ENCODE peak calls at places on chromosomes 12 and 14, in seven cellular contexts. One of them, this sample, is unnamed. For H3K27me3 and H3K4me1, the result is how much of the 10 kb centered on the place peaks cover.

GRCh38 chr12:126551882-126552281 is 1486.6 kb downstream of the AACS start:
- DNase-seq in pancreas: no peak
- DNase-seq in left lung: no peak
- DNase-seq in neuronal stem cell: no peak
- DNase-seq in cardiac muscle cell: no peak
- DNase-seq in transverse colon: no peak
- DNase-seq in left ventricle myocardium inferior: no peak
- DNase-seq in this sample: no peak

GRCh38 chr12:84874125-84874824 is 38.3 kb downstream of the SLC6A15 start:
- DNase-seq in pancreas: no peak
- DNase-seq in left lung: no peak
- DNase-seq in neuronal stem cell: peak
- DNase-seq in cardiac muscle cell: peak
- DNase-seq in transverse colon: no peak
- DNase-seq in left ventricle myocardium inferior: no peak
- DNase-seq in this sample: peak

GRCh38 chr12:39736406-39736805 is 116.8 kb upstream of the ABCD2 start:
- DNase-seq in pancreas: no peak
- DNase-seq in left lung: no peak
- DNase-seq in neuronal stem cell: no peak
- DNase-seq in cardiac muscle cell: no peak
- DNase-seq in transverse colon: no peak
- DNase-seq in left ventricle myocardium inferior: no peak
- DNase-seq in this sample: no peak

GRCh38 chr12:96402061-96402460 is 1.8 kb upstream of the CDK17 start:
- DNase-seq in pancreas: no peak
- DNase-seq in left lung: no peak
- DNase-seq in neuronal stem cell: no peak
- DNase-seq in cardiac muscle cell: no peak
- DNase-seq in transverse colon: no peak
- DNase-seq in left ventricle myocardium inferior: no peak
- DNase-seq in this sample: no peak

GRCh38 chr14:39266589-39266870 is 32.8 kb downstream of the MIA2 start:
- DNase-seq in pancreas: no peak
- DNase-seq in left lung: no peak
- DNase-seq in neuronal stem cell: no peak
- DNase-seq in cardiac muscle cell: no peak
- DNase-seq in transverse colon: peak
- DNase-seq in left ventricle myocardium inferior: no peak
- DNase-seq in this sample: no peak

GRCh38 chr12:58915634-58916033 is 4.7 kb downstream of the LRIG3 start:
- DNase-seq in pancreas: peak
- DNase-seq in left lung: no peak
- DNase-seq in neuronal stem cell: no peak
- DNase-seq in cardiac muscle cell: peak
- DNase-seq in transverse colon: peak
- DNase-seq in left ventricle myocardium inferior: peak
- DNase-seq in this sample: no peak

GRCh38 chr14:96629082-96629481 is 126.9 kb downstream of the PAPOLA start:
- DNase-seq in pancreas: no peak
- DNase-seq in left lung: no peak
- DNase-seq in neuronal stem cell: no peak
- DNase-seq in cardiac muscle cell: no peak
- DNase-seq in transverse colon: no peak
- DNase-seq in left ventricle myocardium inferior: no peak
- DNase-seq in this sample: no peak

GRCh38 chr14:64841121-64841611 is 38.5 kb downstream of the SPTB start:
- DNase-seq in pancreas: no peak
- DNase-seq in left lung: no peak
- DNase-seq in neuronal stem cell: no peak
- DNase-seq in cardiac muscle cell: peak
- DNase-seq in transverse colon: no peak
- DNase-seq in left ventricle myocardium inferior: no peak
- DNase-seq in this sample: peak

GRCh38 chr12:105983622-105984325 is 155.0 kb downstream of the NUAK1 start:
- DNase-seq in pancreas: no peak
- DNase-seq in left lung: no peak
- DNase-seq in neuronal stem cell: no peak
- DNase-seq in cardiac muscle cell: peak
- DNase-seq in transverse colon: no peak
- DNase-seq in left ventricle myocardium inferior: no peak
- DNase-seq in this sample: no peak

GRCh38 chr12:50620050-50620974 is 115.5 kb downstream of the DIP2B start:
- DNase-seq in pancreas: no peak
- DNase-seq in left lung: no peak
- DNase-seq in neuronal stem cell: peak
- DNase-seq in cardiac muscle cell: peak
- DNase-seq in transverse colon: no peak
- DNase-seq in left ventricle myocardium inferior: no peak
- DNase-seq in this sample: peak

GRCh38 chr12:5506821-5507231 is 74.9 kb downstream of the NTF3 start:
- DNase-seq in pancreas: no peak
- DNase-seq in left lung: peak
- DNase-seq in neuronal stem cell: no peak
- DNase-seq in cardiac muscle cell: no peak
- DNase-seq in transverse colon: no peak
- DNase-seq in left ventricle myocardium inferior: peak
- DNase-seq in this sample: no peak

GRCh38 chr12:68865399-68866154 is 57.6 kb downstream of the MDM2 start:
- DNase-seq in pancreas: no peak
- DNase-seq in left lung: no peak
- DNase-seq in neuronal stem cell: no peak
- DNase-seq in cardiac muscle cell: no peak
- DNase-seq in transverse colon: no peak
- DNase-seq in left ventricle myocardium inferior: no peak
- DNase-seq in this sample: no peak

GRCh38 chr14:30296956-30297405 is 262.0 kb upstream of the G2E3 start:
- DNase-seq in pancreas: no peak
- DNase-seq in left lung: no peak
- DNase-seq in neuronal stem cell: no peak
- DNase-seq in cardiac muscle cell: no peak
- DNase-seq in transverse colon: no peak
- DNase-seq in left ventricle myocardium inferior: no peak
- DNase-seq in this sample: no peak

GRCh38 chr12:68560823-68561422 is 49.8 kb upstream of the RAP1B start:
- DNase-seq in pancreas: no peak
- DNase-seq in left lung: no peak
- DNase-seq in neuronal stem cell: no peak
- DNase-seq in cardiac muscle cell: no peak
- DNase-seq in transverse colon: no peak
- DNase-seq in left ventricle myocardium inferior: no peak
- DNase-seq in this sample: no peak

GRCh38 chr14:91269076-91269991 is 24.8 kb upstream of the GPR68 start:
- DNase-seq in pancreas: no peak
- DNase-seq in left lung: no peak
- DNase-seq in neuronal stem cell: no peak
- DNase-seq in cardiac muscle cell: peak
- DNase-seq in transverse colon: peak
- DNase-seq in left ventricle myocardium inferior: no peak
- DNase-seq in this sample: no peak

GRCh38 chr12:116607039-116607438 is 47.9 kb downstream of the MAP1LC3B2 start:
- DNase-seq in pancreas: no peak
- DNase-seq in left lung: no peak
- DNase-seq in neuronal stem cell: no peak
- DNase-seq in cardiac muscle cell: no peak
- DNase-seq in transverse colon: no peak
- DNase-seq in left ventricle myocardium inferior: no peak
- DNase-seq in this sample: no peak

GRCh38 chr14:92922883-92923743 is at the start of gene CHGA:
- DNase-seq in pancreas: peak
- DNase-seq in left lung: peak
- DNase-seq in neuronal stem cell: peak
- DNase-seq in cardiac muscle cell: peak
- DNase-seq in transverse colon: peak
- DNase-seq in left ventricle myocardium inferior: peak
- DNase-seq in this sample: peak
- H3K27me3 ChIP-seq in pancreas: under half
- H3K27me3 ChIP-seq in left lung: under half
- H3K27me3 ChIP-seq in neuronal stem cell: half or more
- H3K27me3 ChIP-seq in cardiac muscle cell: under half
- H3K27me3 ChIP-seq in transverse colon: under half
- H3K27me3 ChIP-seq in left ventricle myocardium inferior: half or more
- H3K27me3 ChIP-seq in this sample: half or more

GRCh38 chr14:81536125-81536771 is 2.6 kb upstream of the SEL1L start:
- DNase-seq in pancreas: peak
- DNase-seq in left lung: no peak
- DNase-seq in neuronal stem cell: no peak
- DNase-seq in cardiac muscle cell: no peak
- DNase-seq in transverse colon: no peak
- DNase-seq in left ventricle myocardium inferior: no peak
- DNase-seq in this sample: no peak
- H3K4me1 ChIP-seq in pancreas: under half
- H3K4me1 ChIP-seq in left lung: under half
- H3K4me1 ChIP-seq in neuronal stem cell: under half
- H3K4me1 ChIP-seq in cardiac muscle cell: under half
- H3K4me1 ChIP-seq in transverse colon: under half
- H3K4me1 ChIP-seq in left ventricle myocardium inferior: half or more
- H3K4me1 ChIP-seq in this sample: under half

GRCh38 chr12:52769946-52770345 is 7.2 kb downstream of the KRT76 start:
- DNase-seq in pancreas: no peak
- DNase-seq in left lung: no peak
- DNase-seq in neuronal stem cell: no peak
- DNase-seq in cardiac muscle cell: no peak
- DNase-seq in transverse colon: no peak
- DNase-seq in left ventricle myocardium inferior: no peak
- DNase-seq in this sample: no peak

GRCh38 chr12:52769354-52769753 is 7.8 kb downstream of the KRT76 start:
- DNase-seq in pancreas: no peak
- DNase-seq in left lung: no peak
- DNase-seq in neuronal stem cell: no peak
- DNase-seq in cardiac muscle cell: no peak
- DNase-seq in transverse colon: no peak
- DNase-seq in left ventricle myocardium inferior: no peak
- DNase-seq in this sample: no peak

GRCh38 chr12:52767427-52767826 is 9.7 kb downstream of the KRT76 start:
- DNase-seq in pancreas: no peak
- DNase-seq in left lung: no peak
- DNase-seq in neuronal stem cell: no peak
- DNase-seq in cardiac muscle cell: no peak
- DNase-seq in transverse colon: no peak
- DNase-seq in left ventricle myocardium inferior: no peak
- DNase-seq in this sample: no peak

GRCh38 chr12:52767020-52767379 is 10.1 kb downstream of the KRT76 start:
- DNase-seq in pancreas: no peak
- DNase-seq in left lung: no peak
- DNase-seq in neuronal stem cell: no peak
- DNase-seq in cardiac muscle cell: no peak
- DNase-seq in transverse colon: no peak
- DNase-seq in left ventricle myocardium inferior: no peak
- DNase-seq in this sample: no peak

DNA sequence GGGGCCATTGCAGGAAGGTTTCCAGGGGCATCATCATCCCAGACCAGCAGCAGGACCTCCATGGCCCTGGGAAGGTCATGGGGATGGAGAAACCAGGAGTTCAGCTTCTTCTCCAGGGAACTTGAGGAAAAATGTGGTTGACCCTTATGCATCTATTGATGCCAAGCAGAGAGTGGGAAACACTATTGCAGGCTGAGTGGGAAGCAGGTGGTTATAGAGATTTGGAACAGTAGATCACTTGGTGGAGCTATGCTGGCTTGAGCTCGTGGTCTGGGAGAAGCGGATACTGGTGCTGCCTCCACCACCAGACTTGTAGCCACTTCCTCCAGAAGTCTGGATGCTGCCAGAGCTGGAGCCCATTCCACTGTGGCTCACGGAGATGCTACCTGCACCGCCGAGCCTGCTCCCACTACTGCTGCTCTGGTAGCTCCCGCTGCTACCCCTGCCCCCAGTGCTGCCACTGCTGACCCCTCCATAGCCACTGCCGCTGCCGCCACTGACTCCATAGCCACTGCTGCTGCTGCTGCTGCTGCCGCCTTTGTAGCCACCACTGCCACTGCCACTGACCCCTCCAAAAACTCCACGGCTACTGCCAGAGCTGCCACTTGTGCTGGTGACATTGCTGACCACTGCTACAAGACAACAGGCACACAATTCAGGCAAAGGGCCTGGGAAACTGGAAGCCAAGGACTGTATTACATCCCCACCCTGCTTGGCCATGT is 8.5 kb downstream of the KRT76 start:
- DNase-seq in pancreas: no peak
- DNase-seq in left lung: no peak
- DNase-seq in neuronal stem cell: no peak
- DNase-seq in cardiac muscle cell: no peak
- DNase-seq in transverse colon: no peak
- DNase-seq in left ventricle myocardium inferior: no peak
- DNase-seq in this sample: no peak
- H3K27me3 ChIP-seq in pancreas: under half
- H3K27me3 ChIP-seq in left lung: under half
- H3K27me3 ChIP-seq in neuronal stem cell: under half
- H3K27me3 ChIP-seq in cardiac muscle cell: under half
- H3K27me3 ChIP-seq in transverse colon: under half
- H3K27me3 ChIP-seq in left ventricle myocardium inferior: half or more
- H3K27me3 ChIP-seq in this sample: under half

GRCh38 chr14:95479494-95479893 is 37.0 kb downstream of the SYNE3 start:
- DNase-seq in pancreas: no peak
- DNase-seq in left lung: no peak
- DNase-seq in neuronal stem cell: no peak
- DNase-seq in cardiac muscle cell: no peak
- DNase-seq in transverse colon: no peak
- DNase-seq in left ventricle myocardium inferior: no peak
- DNase-seq in this sample: no peak
- H3K4me1 ChIP-seq in pancreas: under half
- H3K4me1 ChIP-seq in left lung: under half
- H3K4me1 ChIP-seq in neuronal stem cell: under half
- H3K4me1 ChIP-seq in cardiac muscle cell: under half
- H3K4me1 ChIP-seq in transverse colon: under half
- H3K4me1 ChIP-seq in left ventricle myocardium inferior: half or more
- H3K4me1 ChIP-seq in this sample: under half

DNA sequence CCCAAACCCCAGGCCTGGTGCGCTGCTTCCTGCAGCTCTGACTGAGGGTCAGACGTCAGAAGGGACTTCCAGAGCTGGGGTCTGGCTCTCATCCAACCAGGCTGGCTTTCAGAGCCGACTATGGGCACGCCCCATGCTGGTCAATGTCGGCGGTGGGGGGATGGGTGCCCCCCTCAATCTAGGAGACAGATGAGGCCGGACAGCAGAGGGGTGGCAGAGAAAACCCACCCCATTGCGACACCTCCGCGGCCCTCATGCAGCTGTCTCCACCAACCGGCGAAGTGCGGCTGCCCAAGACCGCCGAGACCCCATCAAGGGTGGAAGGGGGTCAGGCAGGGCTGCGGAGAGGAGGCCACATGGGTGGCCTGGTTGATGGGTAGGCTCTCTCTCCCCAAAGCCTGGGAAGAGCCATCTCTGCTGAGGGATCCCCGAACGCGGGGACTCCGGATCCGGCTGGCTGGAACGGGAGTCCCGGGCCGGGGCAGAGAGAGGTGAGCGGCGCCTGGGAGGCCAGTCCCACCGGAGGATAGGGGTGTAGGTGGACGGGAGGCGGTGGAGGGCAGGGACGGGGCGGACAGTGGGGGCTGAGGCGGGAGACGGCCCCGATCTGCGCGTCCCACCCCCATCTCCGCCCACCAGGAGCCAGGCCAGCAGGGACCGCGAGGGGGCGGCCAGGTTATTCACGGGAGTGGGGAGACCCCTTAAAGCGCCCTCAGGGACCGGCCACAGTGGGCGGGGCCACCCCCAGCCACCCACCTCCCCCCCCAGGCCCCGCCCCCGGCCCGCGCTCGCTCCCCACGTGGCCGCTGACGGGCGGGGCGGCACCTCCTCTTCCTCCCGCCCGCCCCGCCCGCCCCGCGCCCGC is at the start of gene INF2:
- DNase-seq in pancreas: peak
- DNase-seq in left lung: peak
- DNase-seq in neuronal stem cell: peak
- DNase-seq in cardiac muscle cell: peak
- DNase-seq in transverse colon: peak
- DNase-seq in left ventricle myocardium inferior: peak
- DNase-seq in this sample: no peak
- H3K27me3 ChIP-seq in pancreas: under half
- H3K27me3 ChIP-seq in left lung: under half
- H3K27me3 ChIP-seq in neuronal stem cell: under half
- H3K27me3 ChIP-seq in cardiac muscle cell: under half
- H3K27me3 ChIP-seq in transverse colon: under half
- H3K27me3 ChIP-seq in left ventricle myocardium inferior: under half
- H3K27me3 ChIP-seq in this sample: under half

This sample was measured in NT2/D1.